ENCODE peak calls at places on chromosome 22, in eight cellular contexts. V is brain microvascular endothelial cell; X is CD4-positive, CD25-positive, alpha-beta regulatory T cell; E is keratinocyte; O is transverse colon; B is stomach; A is prostate gland; Y is CD4-positive, alpha-beta T cell. W is an unnamed sample.

GRCh38 chr22:37627091-37627490 is 12.4 kb upstream of the SH3BP1 start:
- DNase-seq in V (no peak), X (no peak), E (no peak), O (no peak), B (no peak), A (no peak), Y (no peak), W (no peak)

GRCh38 chr22:33922268-33922667 is 2.0 kb upstream of the LARGE1 start:
- DNase-seq in V (peak; percentile 21), X (no peak), E (no peak), O (peak; percentile 39), B (peak; percentile 55), A (peak; percentile 30), Y (no peak), W (peak; percentile 75)

GRCh38 chr22:35154937-35155387 is 89.0 kb downstream of the ISX start:
- DNase-seq in V (peak; percentile 49), X (no peak), E (no peak), O (peak; percentile 53), B (peak; percentile 33), A (peak; percentile 75), Y (no peak), W (no peak)

GRCh38 chr22:43631201-43631600 is 180.9 kb downstream of the EFCAB6 start:
- DNase-seq in V (no peak), X (no peak), E (no peak), O (no peak), B (no peak), A (no peak), Y (no peak), W (no peak)

GRCh38 chr22:40400173-40400572 is 29.8 kb downstream of the SGSM3 start:
- DNase-seq in V (no peak), X (peak; percentile 16), E (no peak), O (peak; percentile 42), B (peak; percentile 52), A (no peak), Y (peak; percentile 30), W (peak; percentile 60)

GRCh38 chr22:43481528-43482309 is 69.9 kb downstream of the MPPED1 start:
- DNase-seq in V (no peak), X (no peak), E (no peak), O (no peak), B (peak; percentile 37), A (no peak), Y (no peak), W (peak; percentile 42)

GRCh38 chr22:16131918-16132317 is 442.1 kb downstream of the POTEH start:
- DNase-seq in V (no peak), X (no peak), E (no peak), O (no peak), B (no peak), A (no peak), Y (no peak), W (no peak)

GRCh38 chr22:42236848-42237247 is 33.6 kb downstream of the TCF20 start:
- DNase-seq in V (no peak), X (no peak), E (no peak), O (no peak), B (no peak), A (no peak), Y (no peak), W (no peak)

GRCh38 chr22:26851125-26851524 is 193.7 kb downstream of the MIAT start:
- DNase-seq in V (no peak), X (no peak), E (no peak), O (no peak), B (no peak), A (no peak), Y (no peak), W (no peak)

GRCh38 chr22:36577019-36577418 is 48.1 kb upstream of the EIF3D start:
- DNase-seq in V (peak; percentile 89), X (no peak), E (no peak), O (no peak), B (no peak), A (no peak), Y (no peak), W (no peak)

DNA sequence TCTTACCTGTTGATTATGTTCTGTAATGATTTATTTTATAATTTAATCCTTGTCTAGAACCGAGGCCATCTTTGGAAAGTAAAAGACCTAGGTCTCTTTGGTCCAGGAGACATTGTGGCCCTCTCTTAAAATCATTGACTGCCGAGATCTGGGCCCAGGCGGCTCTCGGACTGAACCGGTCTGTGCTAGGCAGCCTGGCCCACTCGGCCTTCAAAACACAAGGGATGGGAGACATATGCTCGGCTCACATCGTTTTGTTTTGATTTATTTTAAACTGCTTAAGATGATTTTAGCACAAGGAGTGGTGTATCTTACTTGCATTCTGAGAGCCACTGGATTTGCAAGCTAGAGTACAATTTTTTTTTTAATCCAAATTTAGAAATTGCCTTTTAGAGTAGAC is 80.2 kb upstream of the WNT7B start:
- DNase-seq in V (no peak), X (no peak), E (no peak), O (peak; percentile 10), B (peak; percentile 25), A (no peak), Y (no peak), W (no peak)
- H3K27ac ChIP-seq in V (peak overlapping the region; percentile 29), X (peak overlapping the region; percentile 65), E (peak overlapping the region; percentile 96), O (peak overlapping the region; percentile 100), B (peak overlapping the region; percentile 99), A (peak overlapping the region; percentile 100), Y (no peak overlapping the region), W (peak overlapping the region; percentile 61)

DNA sequence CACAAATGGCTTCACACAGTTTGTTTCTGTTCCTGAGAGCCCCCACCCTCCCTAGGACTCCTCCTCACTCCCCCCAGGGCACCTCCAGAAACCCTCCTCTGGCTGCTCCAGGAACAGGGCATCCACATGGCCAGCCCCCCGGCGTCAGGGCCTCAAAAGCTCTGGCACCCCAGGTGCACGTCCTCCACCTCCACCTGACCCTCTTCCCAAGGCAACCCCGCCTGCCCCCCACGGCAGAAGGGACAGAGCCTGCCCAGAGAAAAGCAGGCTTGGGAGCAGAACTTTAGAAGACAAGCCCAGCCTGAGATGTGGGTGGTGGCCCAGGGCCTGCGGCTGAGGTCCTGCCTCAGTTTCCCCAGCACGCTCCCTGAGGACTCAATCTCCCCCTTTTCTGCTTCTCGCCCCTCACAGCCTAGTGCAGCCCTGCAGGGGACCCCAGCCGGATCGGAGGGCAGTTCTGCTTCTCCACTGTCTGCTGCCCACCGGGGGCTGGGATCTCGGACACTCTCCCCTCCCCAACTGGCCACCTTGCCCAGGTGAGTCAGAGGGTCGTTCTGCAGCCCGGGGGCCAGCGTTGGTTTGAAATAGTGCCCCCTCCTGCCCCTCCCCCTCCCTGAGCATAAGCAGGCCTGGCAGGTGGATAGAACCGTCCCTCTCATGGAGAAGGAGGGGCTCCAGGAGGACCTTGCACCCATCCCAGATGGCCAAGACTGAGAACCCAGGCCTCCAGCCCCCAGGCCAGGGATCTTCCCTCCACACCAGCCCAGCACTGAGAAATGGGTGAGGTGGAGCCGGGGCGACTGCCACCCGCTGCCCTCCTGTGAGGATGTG is 2.4 kb upstream of the TRABD start:
- DNase-seq in V (no peak), X (no peak), E (no peak), O (no peak), B (no peak), A (no peak), Y (no peak), W (peak; percentile 54)
- H3K27ac ChIP-seq in V (no peak overlapping the region), X (no peak overlapping the region), E (no peak overlapping the region), O (no peak overlapping the region), B (peak overlapping the region; percentile 7), A (peak overlapping the region; percentile 32), Y (no peak overlapping the region), W (no peak overlapping the region)

GRCh38 chr22:23099525-23099792 is 29.1 kb downstream of the GNAZ start:
- DNase-seq in V (no peak), X (no peak), E (no peak), O (no peak), B (no peak), A (no peak), Y (no peak), W (no peak)
- H3K27ac ChIP-seq in V (no peak overlapping the region), X (no peak overlapping the region), E (no peak overlapping the region), O (peak overlapping the region; percentile 41), B (peak overlapping the region; percentile 81), A (peak overlapping the region; percentile 67), Y (no peak overlapping the region), W (no peak overlapping the region)

GRCh38 chr22:39284142-39284980 is 35.1 kb downstream of the RPL3 start:
- DNase-seq in V (no peak), X (no peak), E (no peak), O (no peak), B (no peak), A (no peak), Y (no peak), W (no peak)

GRCh38 chr22:39284983-39285382 is 34.4 kb downstream of the RPL3 start:
- DNase-seq in V (no peak), X (no peak), E (no peak), O (no peak), B (no peak), A (no peak), Y (no peak), W (no peak)

GRCh38 chr22:39289445-39290247 is 29.8 kb downstream of the RPL3 start:
- DNase-seq in V (no peak), X (no peak), E (no peak), O (no peak), B (no peak), A (no peak), Y (no peak), W (no peak)

GRCh38 chr22:39288135-39288898 is 31.1 kb downstream of the RPL3 start:
- DNase-seq in V (no peak), X (no peak), E (no peak), O (no peak), B (no peak), A (no peak), Y (no peak), W (no peak)

GRCh38 chr22:39287076-39287743 is 32.2 kb downstream of the RPL3 start:
- DNase-seq in V (no peak), X (no peak), E (no peak), O (peak; percentile 16), B (no peak), A (no peak), Y (no peak), W (no peak)
- H3K27ac ChIP-seq in V (no peak overlapping the region), X (no peak overlapping the region), E (no peak overlapping the region), O (peak overlapping the region; percentile 13), B (no peak overlapping the region), A (no peak overlapping the region), Y (no peak overlapping the region), W (no peak overlapping the region)